ENCODE peak calls at places on chromosomes 3 and 15, in eight cellular contexts. E is heart left ventricle; U is brain microvascular endothelial cell; L is mucosa of descending colon; S is uterus; Z is cardiac muscle cell; O is kidney epithelial cell; D is CD8-positive, alpha-beta T cell. G is an unnamed sample.
A peak's percentile ranks its signal among the peaks of the same experiment; 100 is the strongest.

GRCh38 chr3:187261541-187261969 is 30.0 kb downstream of the MASP1 start:
- DNase-seq in E (no peak), U (no peak), L (no peak), S (no peak), Z (no peak), O (no peak), D (no peak), G (no peak)

GRCh38 chr15:25250906-25251622 is 187.8 kb downstream of the UBE3A start:
- DNase-seq in E (no peak), U (no peak), L (peak; percentile 7), S (no peak), Z (no peak), O (no peak), D (no peak), G (peak; percentile 43)

GRCh38 chr15:68650901-68651709 is 72.3 kb downstream of the CORO2B start:
- DNase-seq in E (no peak), U (no peak), L (peak; percentile 76), S (no peak), Z (peak; percentile 77), O (no peak), D (peak; percentile 27), G (peak; percentile 74)

GRCh38 chr15:31214864-31215489 is 111.7 kb upstream of the KLF13 start:
- DNase-seq in E (peak; percentile 49), U (no peak), L (peak; percentile 61), S (peak; percentile 63), Z (no peak), O (no peak), D (peak; percentile 19), G (peak; percentile 86)

GRCh38 chr3:77254967-77255831 is 215.3 kb downstream of the ROBO2 start:
- DNase-seq in E (no peak), U (peak; percentile 56), L (no peak), S (peak; percentile 24), Z (peak; percentile 75), O (peak; percentile 14), D (no peak), G (no peak)

GRCh38 chr3:122758877-122759670 is 34.6 kb downstream of the HSPBAP1 start:
- DNase-seq in E (no peak), U (no peak), L (no peak), S (no peak), Z (no peak), O (no peak), D (no peak), G (no peak)

GRCh38 chr3:194333212-194333980 is 17.7 kb downstream of the CPN2 start:
- DNase-seq in E (peak; percentile 86), U (peak; percentile 75), L (peak; percentile 93), S (peak; percentile 80), Z (peak; percentile 90), O (no peak), D (peak; percentile 89), G (peak; percentile 93)

GRCh38 chr3:187296058-187296457 is 4.5 kb upstream of the MASP1 start:
- DNase-seq in E (no peak), U (no peak), L (no peak), S (no peak), Z (no peak), O (no peak), D (no peak), G (no peak)

GRCh38 chr3:24830230-24831152 is 335.8 kb upstream of the THRB start:
- DNase-seq in E (no peak), U (no peak), L (peak; percentile 21), S (no peak), Z (peak; percentile 34), O (no peak), D (no peak), G (peak; percentile 55)

GRCh38 chr15:43093026-43093425 is 12.8 kb downstream of the UBR1 start:
- DNase-seq in E (no peak), U (no peak), L (no peak), S (no peak), Z (no peak), O (no peak), D (no peak), G (no peak)

GRCh38 chr15:98442379-98442833 is 205.9 kb upstream of the IGF1R start:
- DNase-seq in E (no peak), U (peak; percentile 86), L (no peak), S (peak; percentile 55), Z (peak; percentile 79), O (peak; percentile 86), D (peak; percentile 54), G (no peak)

GRCh38 chr3:9779721-9780450 is 10.1 kb upstream of the CAMK1 start:
- DNase-seq in E (no peak), U (no peak), L (no peak), S (no peak), Z (no peak), O (no peak), D (peak; percentile 22), G (no peak)

GRCh38 chr3:94158461-94158860 is 95.6 kb downstream of the NSUN3 start:
- DNase-seq in E (no peak), U (no peak), L (no peak), S (no peak), Z (no peak), O (no peak), D (no peak), G (no peak)

GRCh38 chr3:82224661-82225060 is 463.2 kb upstream of the GBE1 start:
- DNase-seq in E (no peak), U (no peak), L (no peak), S (no peak), Z (peak; percentile 14), O (no peak), D (no peak), G (no peak)

GRCh38 chr3:17143893-17144664 is 259.3 kb downstream of the PLCL2 start:
- DNase-seq in E (no peak), U (no peak), L (no peak), S (no peak), Z (no peak), O (no peak), D (no peak), G (no peak)

GRCh38 chr15:69315402-69316110 is 16.8 kb downstream of the PAQR5 start:
- DNase-seq in E (no peak), U (no peak), L (peak; percentile 33), S (no peak), Z (no peak), O (no peak), D (no peak), G (no peak)

GRCh38 chr3:127524300-127524896 is 66.1 kb downstream of the TPRA1 start:
- DNase-seq in E (no peak), U (no peak), L (no peak), S (no peak), Z (no peak), O (no peak), D (no peak), G (no peak)

GRCh38 chr3:71984843-71985594 is 200.1 kb upstream of the PROK2 start:
- DNase-seq in E (no peak), U (no peak), L (no peak), S (no peak), Z (no peak), O (no peak), D (no peak), G (no peak)

DNA sequence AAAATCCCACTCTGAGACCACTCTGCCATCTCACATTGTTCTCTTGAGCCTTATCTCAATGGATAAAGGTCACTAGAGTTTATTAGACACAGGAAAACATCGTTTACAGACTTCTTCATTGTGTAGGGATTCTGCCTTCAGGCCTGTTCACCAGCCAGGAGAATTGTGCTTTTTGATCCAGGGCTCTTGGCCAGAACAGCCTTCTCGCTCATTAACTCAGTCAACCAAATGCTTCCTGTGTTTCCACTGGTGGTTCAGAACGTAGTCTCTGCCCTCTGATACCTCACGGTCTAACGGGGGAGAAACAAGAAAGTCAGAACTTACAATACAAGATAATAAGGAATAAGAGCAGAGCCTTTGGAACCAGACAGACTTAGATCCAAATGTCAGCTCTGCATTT is 54.2 kb upstream of the TSEN2 start:
- DNase-seq in E (no peak), U (no peak), L (no peak), S (no peak), Z (no peak), O (no peak), D (no peak), G (no peak)
- TF ChIP-seq CTCF in E (no peak), U (no peak), L (no peak), S (no peak), Z (no peak), O (no peak), D (no peak), G (no peak)

GRCh38 chr3:53224536-53224935 is 31.3 kb downstream of the TKT start:
- DNase-seq in E (no peak), U (no peak), L (no peak), S (no peak), Z (no peak), O (no peak), D (no peak), G (no peak)

GRCh38 chr3:53226142-53226840 is 29.5 kb downstream of the TKT start:
- DNase-seq in E (no peak), U (no peak), L (no peak), S (no peak), Z (no peak), O (no peak), D (no peak), G (no peak)

GRCh38 chr3:53225181-53225580 is 30.6 kb downstream of the TKT start:
- DNase-seq in E (no peak), U (no peak), L (peak; percentile 14), S (no peak), Z (no peak), O (no peak), D (no peak), G (no peak)

GRCh38 chr3:53226841-53227407 is 28.9 kb downstream of the TKT start:
- DNase-seq in E (no peak), U (no peak), L (no peak), S (no peak), Z (no peak), O (no peak), D (no peak), G (no peak)

GRCh38 chr3:53225651-53226050 is 30.2 kb downstream of the TKT start:
- DNase-seq in E (no peak), U (no peak), L (no peak), S (no peak), Z (no peak), O (no peak), D (no peak), G (no peak)
- H3K36me3 ChIP-seq in E (peaks cover 80% of the 10 kb centered on the region), U (peaks cover 79% of the 10 kb centered on the region), L (peaks cover 22% of the 10 kb centered on the region), S (no peaks in the 10 kb centered on the region), Z (peaks cover 55% of the 10 kb centered on the region), O (peaks cover 25% of the 10 kb centered on the region), D (peaks cover 51% of the 10 kb centered on the region), G (peaks cover 18% of the 10 kb centered on the region)

GRCh38 chr15:33988384-33988783 is 20.1 kb downstream of the CHRM5 start:
- DNase-seq in E (no peak), U (peak; percentile 52), L (no peak), S (no peak), Z (no peak), O (no peak), D (no peak), G (no peak)

GRCh38 chr15:33994005-33994615 is 25.8 kb downstream of the CHRM5 start:
- DNase-seq in E (no peak), U (peak; percentile 54), L (no peak), S (no peak), Z (peak; percentile 28), O (no peak), D (no peak), G (no peak)
- TF ChIP-seq CTCF in E (no peak), U (peak; percentile 70), L (no peak), S (no peak), Z (peak; percentile 55), O (peak; percentile 41), D (no peak), G (peak; percentile 27)

DNA sequence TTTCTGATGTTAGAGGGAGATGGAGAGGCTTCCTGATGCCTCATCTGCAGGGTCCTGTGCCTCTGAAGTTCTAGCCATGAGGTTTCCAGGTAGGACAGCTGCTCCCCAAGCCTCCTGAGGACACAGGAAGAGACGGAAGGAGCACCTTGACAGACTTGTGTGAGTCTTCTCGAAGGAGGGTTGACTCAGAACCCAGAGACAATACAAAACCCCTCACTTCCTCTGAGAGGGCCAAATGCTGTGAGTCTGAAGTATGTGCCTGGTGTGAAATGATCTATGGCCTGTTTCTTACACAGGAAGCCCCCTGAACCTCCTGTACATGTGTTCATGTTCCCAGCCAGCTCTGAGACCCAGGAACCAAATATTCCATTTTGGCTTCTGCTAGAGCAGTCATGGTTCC is 62.3 kb downstream of the AAGAB start:
- DNase-seq in E (no peak), U (no peak), L (no peak), S (no peak), Z (no peak), O (no peak), D (no peak), G (no peak)
- H3K36me3 ChIP-seq in E (peaks cover 58% of the 10 kb centered on the region), U (peaks cover 71% of the 10 kb centered on the region), L (no peaks in the 10 kb centered on the region), S (no peaks in the 10 kb centered on the region), Z (peaks cover 35% of the 10 kb centered on the region), O (peaks cover 8% of the 10 kb centered on the region), D (peaks cover 5% of the 10 kb centered on the region), G (peaks cover 17% of the 10 kb centered on the region)